ENCODE peak calls at places on chromosomes 13 and 19, in four cellular contexts. R, D, G and M are unnamed samples.

GRCh38 chr19:33098023-33098652 is 17.2 kb downstream of the GPATCH1 start:
- DNase-seq in D (no peak), R (peak; percentile 76), G (no peak), M (no peak)

GRCh38 chr13:39263033-39263432 is 224.8 kb downstream of the NHLRC3 start:
- DNase-seq in R (peak; percentile 23), D (peak; percentile 18), G (peak; percentile 9), M (peak; percentile 54)

GRCh38 chr13:40550130-40550529 is 116.3 kb downstream of the FOXO1 start:
- DNase-seq in R (peak; percentile 34), D (no peak), G (no peak), M (no peak)

GRCh38 chr19:43354305-43354627 is 780 bp downstream of the CD177 start:
- DNase-seq in R (no peak), G (no peak), D (no peak), M (peak; percentile 68)

GRCh38 chr19:41427647-41428480 is 690 bp upstream of the B3GNT8 start:
- DNase-seq in D (peak; percentile 73), R (no peak), G (no peak), M (peak; percentile 39)

GRCh38 chr13:27362064-27362751 is 62.2 kb upstream of the GTF3A start:
- DNase-seq in G (no peak), R (peak; percentile 68), D (peak; percentile 83), M (peak; percentile 95)

GRCh38 chr19:18756896-18757295 is 34.2 kb downstream of the COMP start:
- DNase-seq in G (no peak), D (no peak), R (no peak), M (no peak)

GRCh38 chr19:3968556-3969434 is 2.1 kb downstream of the DAPK3 start:
- DNase-seq in G (no peak), D (peak; percentile 50), R (peak; percentile 98), M (peak; percentile 85)

GRCh38 chr13:46529509-46529908 is 23.5 kb upstream of the LRCH1 start:
- DNase-seq in R (no peak), D (no peak), G (no peak), M (no peak)

GRCh38 chr19:32061304-32061703 is 284.1 kb upstream of the ZNF507 start:
- DNase-seq in R (no peak), G (no peak), D (no peak), M (no peak)

GRCh38 chr13:43087960-43088580 is 64.7 kb downstream of the DNAJC15 start:
- DNase-seq in G (no peak), D (no peak), R (no peak), M (no peak)

GRCh38 chr19:21765151-21765550 is 2.2 kb downstream of the ZNF100 start:
- DNase-seq in G (no peak), R (no peak), D (peak; percentile 12), M (no peak)

DNA sequence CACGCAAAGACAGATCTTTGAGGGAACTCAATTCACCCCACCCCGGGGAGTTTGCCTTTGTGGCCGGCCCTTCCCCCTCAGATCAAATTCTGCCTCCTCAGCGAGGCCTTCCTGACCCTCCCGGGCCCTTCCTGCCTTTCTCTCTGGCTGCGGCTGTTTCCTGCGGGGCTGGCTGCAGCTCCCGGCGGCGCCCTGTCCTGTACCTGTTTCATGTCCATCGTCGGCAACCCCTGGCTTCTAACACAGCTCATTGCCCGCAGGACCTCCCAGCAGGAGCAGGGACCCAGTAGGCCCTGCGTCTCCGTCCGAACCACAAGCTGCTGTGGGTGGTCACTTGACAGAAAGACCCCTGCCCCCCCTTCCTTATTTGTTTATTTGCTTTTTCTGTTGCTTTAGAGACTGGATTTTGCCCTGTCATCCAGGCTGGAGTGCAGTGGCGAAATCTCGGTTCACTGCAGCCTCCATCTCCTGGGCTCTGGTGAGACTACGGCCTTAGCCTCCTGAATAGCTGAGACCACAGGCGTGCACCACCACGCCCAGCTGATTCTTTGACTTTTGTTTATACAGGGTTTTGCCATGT is 7.7 kb upstream of the PTBP1 start:
- DNase-seq in G (no peak), R (peak; percentile 58), D (no peak), M (peak; percentile 66)
- TF ChIP-seq NR2C2 in G (no peak), R (no peak), D (peak; percentile 45), M (no peak)

GRCh38 chr13:99659234-99659633 is 158.0 kb downstream of the TM9SF2 start:
- DNase-seq in G (no peak), R (no peak), D (no peak), M (no peak)

GRCh38 chr13:99656843-99657506 is 155.7 kb downstream of the TM9SF2 start:
- DNase-seq in G (no peak), D (no peak), R (no peak), M (no peak)

GRCh38 chr13:99660101-99660500 is 158.8 kb downstream of the TM9SF2 start:
- DNase-seq in G (no peak), R (no peak), D (no peak), M (no peak)

GRCh38 chr13:99657848-99658265 is 156.6 kb downstream of the TM9SF2 start:
- DNase-seq in G (no peak), R (no peak), D (no peak), M (peak; percentile 63)

DNA sequence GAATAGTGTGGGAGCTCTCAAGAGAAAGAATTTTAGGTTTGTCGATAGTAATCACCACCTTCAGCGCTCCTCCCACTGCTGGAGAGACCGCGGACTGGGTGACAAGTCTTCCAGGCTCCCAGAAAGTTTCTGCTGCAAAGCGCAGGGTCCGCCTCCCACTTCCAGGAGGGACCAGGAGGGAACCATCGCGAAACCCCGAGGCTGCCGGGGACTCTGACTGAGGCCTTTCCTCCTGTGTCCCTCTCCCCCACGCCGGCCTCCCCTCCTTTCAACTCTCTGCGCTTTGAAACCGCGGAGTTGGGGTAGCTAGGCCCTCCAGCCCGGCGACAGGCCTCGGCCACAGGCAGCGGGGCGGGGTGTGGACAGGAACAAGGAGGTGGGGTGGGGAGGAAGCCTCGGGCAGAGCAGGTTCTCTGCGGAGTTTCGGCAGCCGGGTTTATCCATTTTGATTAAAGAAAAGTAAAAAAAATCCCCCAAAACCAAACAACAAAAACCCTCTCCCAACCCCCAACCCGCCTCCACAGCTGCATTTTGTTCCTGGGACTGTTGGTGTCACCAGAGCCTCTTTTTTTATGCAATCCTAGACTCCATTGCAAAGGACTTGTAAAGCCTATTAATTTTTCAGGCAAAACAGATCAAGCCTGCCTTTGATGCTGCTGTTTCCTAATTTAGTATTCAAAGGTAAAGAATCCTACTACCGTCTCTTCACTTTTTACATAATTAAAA is 157.2 kb downstream of the TM9SF2 start:
- DNase-seq in D (no peak), R (no peak), G (no peak), M (peak; percentile 74)
- TF ChIP-seq CTCF in D (peak; percentile 21), R (peak; percentile 39), G (peak; percentile 36), M (no peak)

GRCh38 chr13:107644136-107644535 is 571.2 kb downstream of the LIG4 start:
- DNase-seq in R (no peak), G (no peak), D (no peak), M (no peak)

GRCh38 chr13:107641574-107641973 is 573.8 kb downstream of the LIG4 start:
- DNase-seq in D (no peak), R (no peak), G (no peak), M (no peak)

GRCh38 chr13:107642841-107643240 is 572.5 kb downstream of the LIG4 start:
- DNase-seq in G (no peak), D (no peak), R (no peak), M (no peak)
- TF ChIP-seq NR2C2 in G (no peak), D (no peak), R (no peak), M (no peak)

GRCh38 chr19:1590641-1591397 is 1.8 kb downstream of the MBD3 start:
- DNase-seq in D (no peak), G (no peak), R (peak; percentile 49), M (peak; percentile 43)
- TF ChIP-seq CTCF in D (peak; percentile 63), G (peak; percentile 59), R (peak; percentile 59), M (no peak)

GRCh38 chr13:31444266-31444862 is 244.6 kb downstream of the B3GLCT start:
- DNase-seq in R (no peak), G (no peak), D (no peak), M (no peak)
- TF ChIP-seq NR2C2 in R (no peak), G (no peak), D (no peak), M (no peak)

DNA sequence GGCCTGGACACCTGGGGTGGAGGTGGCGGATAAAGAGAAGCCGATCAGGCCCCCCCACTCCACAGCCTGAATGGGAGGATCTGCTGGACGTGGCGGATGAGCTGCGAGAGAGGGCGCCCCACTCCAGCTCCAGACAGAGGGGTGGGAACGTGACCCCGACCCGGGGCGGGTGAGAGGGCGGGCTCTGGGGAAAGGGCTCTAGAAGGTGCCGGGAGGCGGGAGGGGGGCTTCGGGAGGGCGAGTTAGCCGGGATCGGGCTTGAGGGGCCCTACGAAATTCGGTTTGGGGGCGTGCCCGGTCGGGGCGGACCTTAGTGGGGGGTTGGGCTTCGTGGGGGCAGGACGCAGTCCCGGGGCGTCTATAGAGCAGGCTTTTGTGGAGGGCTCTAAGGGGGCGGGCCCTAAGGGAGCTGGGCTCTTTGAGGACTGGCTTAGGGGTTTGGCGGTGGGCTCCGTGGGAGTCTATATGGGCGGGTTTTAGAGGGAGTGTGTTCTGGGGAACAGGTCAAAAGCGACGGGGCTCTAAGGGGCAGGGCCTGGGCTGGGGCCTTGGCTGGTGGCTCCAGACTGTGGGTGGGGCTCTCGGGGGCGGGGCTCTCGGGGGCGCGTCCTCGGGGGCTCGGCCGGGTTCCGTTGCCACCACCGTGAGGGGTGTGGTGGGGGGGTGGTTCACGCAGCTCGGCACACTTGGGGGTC is 4.1 kb upstream of the NANOS3 start:
- DNase-seq in D (peak; percentile 89), G (no peak), R (no peak), M (peak; percentile 89)
- TF ChIP-seq CTCF in D (peak; percentile 64), G (peak; percentile 11), R (peak; percentile 71), M (no peak)

GRCh38 chr19:49637865-49638350 is 2.0 kb downstream of the RRAS start:
- DNase-seq in D (peak; percentile 77), G (no peak), R (no peak), M (peak; percentile 67)
- TF ChIP-seq NR2C2 in D (no peak), G (no peak), R (no peak), M (no peak)

DNA sequence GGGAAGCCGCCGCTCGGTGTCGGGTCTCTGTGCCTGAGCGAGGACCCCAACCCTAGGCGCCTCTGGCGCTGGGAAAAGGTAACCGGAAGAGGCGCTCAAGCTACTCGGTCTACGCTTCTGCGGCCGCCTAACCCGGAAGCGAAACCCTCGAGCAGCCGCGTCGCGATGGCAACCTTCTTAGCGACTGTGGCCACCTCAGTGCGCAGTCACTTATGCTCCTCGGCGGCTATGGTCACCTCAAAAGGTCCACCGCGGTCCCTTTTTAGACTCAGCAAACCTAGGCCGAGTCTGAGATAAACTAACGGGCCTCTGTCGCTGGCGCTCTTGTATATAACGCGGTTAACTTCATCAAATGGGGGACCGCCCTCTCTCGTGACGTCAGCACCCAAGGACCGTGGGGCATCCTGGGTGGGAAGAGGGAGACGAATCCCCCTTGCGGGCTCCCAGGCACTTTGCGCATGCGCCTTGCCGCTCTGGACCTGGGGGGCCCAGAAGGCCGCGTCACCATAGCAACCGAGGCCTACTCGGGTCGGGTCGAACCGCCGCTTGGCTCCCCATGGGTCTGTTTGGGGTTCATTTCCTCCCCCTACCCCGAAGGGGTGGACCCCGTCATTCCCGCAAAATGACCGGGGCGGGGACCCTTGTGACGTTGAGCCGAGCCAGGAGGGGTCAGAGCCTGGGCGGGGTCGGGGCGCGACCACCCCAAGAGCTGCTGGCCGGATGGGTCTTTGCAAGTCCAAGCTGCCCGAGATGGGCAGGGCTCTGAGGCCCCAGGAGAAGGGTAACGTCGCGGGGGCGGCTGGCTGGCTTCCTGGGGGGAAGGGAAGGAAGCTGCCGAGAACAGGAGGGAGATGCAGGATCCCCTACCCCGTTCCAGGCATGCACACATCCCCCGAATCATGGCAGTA is at the start of gene GTF2F1:
- DNase-seq in R (peak; percentile 89), D (peak; percentile 99), G (peak; percentile 80), M (peak; percentile 95)
- TF ChIP-seq CTCF in R (peak; percentile 54), D (peak; percentile 20), G (peak; percentile 28), M (no peak)